ENCODE peak calls at places on chromosomes 1 and 21, in four cellular contexts. U, N, O and Q are unnamed samples.

GRCh38 chr21:32770514-32771133 is 931 bp downstream of the PAXBP1 start:
- DNase-seq in O (peak; percentile 41), N (peak; percentile 5), U (no peak), Q (no peak)

GRCh38 chr21:45281411-45282282 is 6.0 kb downstream of the POFUT2 start:
- DNase-seq in N (no peak), U (no peak), O (no peak), Q (no peak)

GRCh38 chr1:208136459-208137143 is 107.6 kb downstream of the PLXNA2 start:
- DNase-seq in U (no peak), N (no peak), O (no peak), Q (no peak)

GRCh38 chr1:19651141-19651737 is 7.1 kb downstream of the NBL1 start:
- DNase-seq in O (peak; percentile 77), N (no peak), U (no peak), Q (no peak)

GRCh38 chr1:31302749-31303441 is 6.1 kb downstream of the ZCCHC17 start:
- DNase-seq in O (no peak), U (no peak), N (no peak), Q (no peak)

GRCh38 chr1:212432706-212433576 is at the start of gene NENF:
- DNase-seq in U (peak; percentile 64), N (peak; percentile 92), O (peak; percentile 92), Q (no peak)

GRCh38 chr1:29197590-29197924 is 15.9 kb upstream of the SRSF4 start:
- DNase-seq in U (no peak), O (peak; percentile 65), N (peak; percentile 42), Q (no peak)

GRCh38 chr1:224880593-224881307 is 48.7 kb upstream of the DNAH14 start:
- DNase-seq in O (no peak), N (no peak), U (no peak), Q (no peak)

GRCh38 chr1:48572632-48573258 is 100.7 kb upstream of the SPATA6 start:
- DNase-seq in N (peak; percentile 62), O (peak; percentile 43), U (no peak), Q (no peak)

GRCh38 chr1:89633745-89634625 is 1.1 kb downstream of the LRRC8C start:
- DNase-seq in O (no peak), N (peak; percentile 24), U (peak; percentile 31), Q (no peak)

GRCh38 chr21:36753556-36753955 is 54.6 kb downstream of the SIM2 start:
- DNase-seq in U (no peak), O (no peak), N (no peak), Q (no peak)